ENCODE peak calls at places on chromosomes 5 and 9, in nine cellular contexts. J is heart left ventricle, Z is right lobe of liver, F is stomach, O is ovary, T is A549, U is H1, B is breast epithelium, N is upper lobe of left lung. P is an unnamed sample.

GRCh38 chr5:58466939-58467338 is 7.1 kb upstream of the PLK2 start:
- DNase-seq in J (no peak), Z (no peak), F (peak), O (no peak), T (peak), U (no peak), B (no peak), N (no peak), P (no peak)

GRCh38 chr9:115777610-115778009 is 376.0 kb upstream of the PAPPA start:
- DNase-seq in J (no peak), Z (no peak), F (no peak), O (no peak), T (no peak), U (no peak), B (no peak), N (no peak), P (no peak)

GRCh38 chr5:12658871-12659446 is 754.7 kb upstream of the CTNND2 start:
- DNase-seq in J (no peak), Z (no peak), F (no peak), O (no peak), T (no peak), U (no peak), B (no peak), N (no peak), P (no peak)

GRCh38 chr5:119878712-119879111 is 249.4 kb downstream of the FAM170A start:
- DNase-seq in J (no peak), Z (no peak), F (no peak), O (no peak), T (no peak), U (no peak), B (no peak), N (no peak), P (no peak)

GRCh38 chr5:111697881-111698757 is 58.9 kb downstream of the NREP start:
- DNase-seq in J (no peak), Z (no peak), F (no peak), O (no peak), T (no peak), U (no peak), B (no peak), N (peak), P (no peak)

GRCh38 chr5:35442916-35443639 is 174.6 kb upstream of the SPEF2 start:
- DNase-seq in J (no peak), Z (no peak), F (no peak), O (no peak), T (no peak), U (no peak), B (no peak), N (no peak), P (no peak)

GRCh38 chr9:98127226-98127625 is 8.2 kb upstream of the TRIM14 start:
- DNase-seq in J (no peak), Z (no peak), F (no peak), O (no peak), T (no peak), U (no peak), B (no peak), N (no peak), P (no peak)

GRCh38 chr5:142540774-142541466 is 145.0 kb downstream of the FGF1 start:
- DNase-seq in J (peak), Z (no peak), F (no peak), O (no peak), T (no peak), U (no peak), B (no peak), N (no peak), P (no peak)

GRCh38 chr5:68424799-68425537 is 209.4 kb downstream of the PIK3R1 start:
- DNase-seq in J (no peak), Z (no peak), F (no peak), O (no peak), T (no peak), U (no peak), B (no peak), N (no peak), P (no peak)

GRCh38 chr9:90658181-90658580 is 15.6 kb upstream of the DIRAS2 start:
- DNase-seq in J (no peak), Z (no peak), F (no peak), O (no peak), T (no peak), U (no peak), B (no peak), N (no peak), P (no peak)

GRCh38 chr9:94929373-94929764 is 202.9 kb downstream of the AOPEP start:
- DNase-seq in J (peak), Z (no peak), F (no peak), O (no peak), T (no peak), U (no peak), B (no peak), N (no peak), P (peak)

GRCh38 chr9:3708751-3709150 is 182.9 kb upstream of the RFX3 start:
- DNase-seq in J (no peak), Z (no peak), F (no peak), O (no peak), T (no peak), U (no peak), B (peak), N (no peak), P (no peak)

GRCh38 chr9:121861501-121862180 is 210.2 kb downstream of the DAB2IP start:
- DNase-seq in J (peak), Z (peak), F (peak), O (no peak), T (peak), U (no peak), B (peak), N (no peak), P (no peak)

GRCh38 chr5:168877132-168877895 is 298.1 kb upstream of the PANK3 start:
- DNase-seq in J (no peak), Z (peak), F (no peak), O (no peak), T (no peak), U (no peak), B (no peak), N (no peak), P (no peak)

GRCh38 chr5:32690153-32690552 is 21.0 kb upstream of the NPR3 start:
- DNase-seq in J (no peak), Z (no peak), F (no peak), O (no peak), T (no peak), U (no peak), B (no peak), N (no peak), P (no peak)

GRCh38 chr5:38757451-38758245 is 88.2 kb upstream of the OSMR start:
- DNase-seq in J (peak), Z (no peak), F (no peak), O (peak), T (no peak), U (no peak), B (no peak), N (no peak), P (no peak)

GRCh38 chr5:58011301-58011700 is 448.6 kb downstream of the PLK2 start:
- DNase-seq in J (no peak), Z (no peak), F (no peak), O (no peak), T (no peak), U (no peak), B (no peak), N (no peak), P (no peak)

GRCh38 chr5:52983731-52984620 is 5.2 kb upstream of the ITGA2 start:
- DNase-seq in J (no peak), Z (no peak), F (no peak), O (no peak), T (no peak), U (no peak), B (no peak), N (no peak), P (no peak)

GRCh38 chr9:4859035-4859434 is 66.3 kb downstream of the RCL1 start:
- DNase-seq in J (no peak), Z (no peak), F (no peak), O (no peak), T (no peak), U (no peak), B (no peak), N (no peak), P (no peak)

GRCh38 chr5:157247267-157247666 is 18.7 kb upstream of the CYFIP2 start:
- DNase-seq in J (no peak), Z (no peak), F (no peak), O (no peak), T (no peak), U (no peak), B (no peak), N (no peak), P (no peak)

DNA sequence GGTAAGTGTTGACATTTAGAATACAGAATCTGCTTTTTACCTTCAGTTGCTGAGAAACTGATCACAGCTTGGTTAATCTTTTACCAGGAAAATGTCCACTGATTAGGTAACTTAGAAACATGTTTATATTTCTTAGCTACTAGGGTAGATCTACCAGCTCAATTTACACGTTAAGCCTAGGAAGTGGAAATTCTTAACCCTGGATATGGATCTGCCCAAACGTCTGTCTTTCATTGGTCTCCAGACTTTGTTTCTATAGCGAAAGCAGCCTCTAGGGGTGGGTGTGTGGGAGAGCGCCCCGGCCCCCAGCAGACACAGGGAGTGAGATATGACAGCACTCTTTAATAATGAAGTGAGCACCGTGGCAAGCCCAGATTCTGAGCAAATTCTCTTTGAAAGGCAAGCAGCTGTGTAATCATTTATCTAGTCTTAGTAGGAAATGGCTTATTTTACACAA is 141.6 kb upstream of the ZNF608 start:
- DNase-seq in J (no peak), Z (no peak), F (no peak), O (no peak), T (peak), U (no peak), B (no peak), N (no peak), P (no peak)
- TF ChIP-seq CTCF in J (no peak), Z (no peak), F (peak), O (no peak), T (no peak), U (peak), B (no peak), N (no peak), P (no peak)

GRCh38 chr5:96781734-96782064 is 26.0 kb downstream of the ERAP1 start:
- DNase-seq in J (no peak), Z (no peak), F (no peak), O (no peak), T (no peak), U (no peak), B (no peak), N (no peak), P (no peak)

GRCh38 chr5:96778409-96778808 is 29.3 kb downstream of the ERAP1 start:
- DNase-seq in J (no peak), Z (no peak), F (no peak), O (peak), T (no peak), U (no peak), B (no peak), N (no peak), P (no peak)

GRCh38 chr5:96783326-96783725 is 24.4 kb downstream of the ERAP1 start:
- DNase-seq in J (no peak), Z (no peak), F (no peak), O (no peak), T (no peak), U (no peak), B (no peak), N (no peak), P (no peak)

GRCh38 chr5:96781031-96781733 is 26.6 kb downstream of the ERAP1 start:
- DNase-seq in J (no peak), Z (no peak), F (no peak), O (no peak), T (no peak), U (no peak), B (no peak), N (no peak), P (no peak)

GRCh38 chr5:96780626-96781025 is 27.1 kb downstream of the ERAP1 start:
- DNase-seq in J (no peak), Z (no peak), F (no peak), O (no peak), T (no peak), U (no peak), B (no peak), N (no peak), P (no peak)
- TF ChIP-seq POLR2A in J (no peak), Z (no peak), F (no peak), O (no peak), T (no peak), U (no peak), B (no peak), N (no peak), P (no peak)

GRCh38 chr9:12988259-12988658 is 213.4 kb downstream of the LURAP1L start:
- DNase-seq in J (no peak), Z (no peak), F (no peak), O (no peak), T (no peak), U (no peak), B (no peak), N (no peak), P (no peak)
- TF ChIP-seq CTCF in J (no peak), Z (peak), F (no peak), O (no peak), T (no peak), U (no peak), B (no peak), N (no peak), P (no peak)

GRCh38 chr9:130039504-130040147 is 3.4 kb downstream of the FNBP1 start:
- DNase-seq in J (no peak), Z (no peak), F (no peak), O (no peak), T (no peak), U (no peak), B (no peak), N (no peak), P (no peak)
- TF ChIP-seq POLR2A in J (no peak), Z (no peak), F (no peak), O (no peak), T (no peak), U (no peak), B (no peak), N (no peak), P (no peak)